ENCODE peak calls at places on chromosomes 1 and 21, in four cellular contexts. Z is body of pancreas, G is HL-60, S is foreskin fibroblast. K is an unnamed sample.
A peak's percentile ranks its signal among the peaks of the same experiment; 100 is the strongest.

GRCh38 chr1:223110963-223111362 is 32.1 kb downstream of the TLR5 start:
- DNase-seq in Z (no peak), G (no peak), S (no peak), K (no peak)

GRCh38 chr1:154955718-154956513 is at the start of gene PBXIP1:
- DNase-seq in Z (peak; percentile 82), G (peak; percentile 77), S (peak; percentile 91), K (peak; percentile 83)

GRCh38 chr1:248817065-248817464 is 8.7 kb downstream of the SH3BP5L start:
- DNase-seq in Z (no peak), G (peak; percentile 91), S (no peak), K (no peak)

GRCh38 chr1:94130851-94131595 is 10.1 kb upstream of the ABCA4 start:
- DNase-seq in Z (no peak), G (no peak), S (no peak), K (no peak)

GRCh38 chr21:34889287-34889536 is 159.9 kb downstream of the RUNX1 start:
- DNase-seq in Z (no peak), G (peak; percentile 71), S (peak; percentile 86), K (no peak)

GRCh38 chr1:6907676-6908434 is 122.6 kb downstream of the CAMTA1 start:
- DNase-seq in Z (no peak), G (no peak), S (no peak), K (no peak)

GRCh38 chr1:236765831-236766230 is 29.3 kb upstream of the MTR start:
- DNase-seq in Z (no peak), G (no peak), S (no peak), K (no peak)

GRCh38 chr1:156859523-156860112 is 701 bp upstream of the INSRR start:
- DNase-seq in Z (no peak), G (no peak), S (peak; percentile 56), K (no peak)

GRCh38 chr1:201941420-201942128 is 4.8 kb downstream of the LMOD1 start:
- DNase-seq in Z (no peak), G (no peak), S (no peak), K (peak; percentile 85)

GRCh38 chr1:53110370-53111072 is 31.9 kb downstream of the SLC1A7 start:
- DNase-seq in Z (no peak), G (peak; percentile 35), S (peak; percentile 91), K (no peak)

GRCh38 chr1:246768403-246769020 is 44.3 kb downstream of the SCCPDH start:
- DNase-seq in Z (no peak), G (no peak), S (no peak), K (no peak)

GRCh38 chr1:248696261-248696660 is 6.3 kb downstream of the OR14I1 start:
- DNase-seq in Z (no peak), G (no peak), S (no peak), K (no peak)

GRCh38 chr21:36909901-36910561 is 56.4 kb downstream of the HLCS start:
- DNase-seq in Z (no peak), G (peak; percentile 73), S (peak; percentile 93), K (no peak)

GRCh38 chr1:86741947-86742572 is 37.7 kb downstream of the SH3GLB1 start:
- DNase-seq in Z (peak; percentile 28), G (peak; percentile 3), S (peak; percentile 67), K (peak; percentile 12)

GRCh38 chr21:46220275-46220810 is 8.2 kb downstream of the LSS start:
- DNase-seq in Z (no peak), G (no peak), S (no peak), K (no peak)

GRCh38 chr1:31706384-31707058 is 2.7 kb upstream of the COL16A1 start:
- DNase-seq in Z (no peak), G (no peak), S (peak; percentile 73), K (no peak)

GRCh38 chr1:31702836-31703404 is 897 bp downstream of the COL16A1 start:
- DNase-seq in Z (no peak), G (no peak), S (peak; percentile 56), K (no peak)

GRCh38 chr1:31703431-31704260 is at the start of gene COL16A1:
- DNase-seq in Z (peak; percentile 60), G (no peak), S (peak; percentile 87), K (peak; percentile 88)

GRCh38 chr1:31705080-31705866 is 1.5 kb upstream of the COL16A1 start:
- DNase-seq in Z (peak; percentile 44), G (no peak), S (peak; percentile 87), K (peak; percentile 28)

GRCh38 chr1:31704261-31705079 is 653 bp upstream of the COL16A1 start:
- DNase-seq in Z (peak; percentile 76), G (no peak), S (peak; percentile 71), K (peak; percentile 10)
- H3K4me3 ChIP-seq in Z (no peak overlapping the region), G (no peak overlapping the region), S (peak overlapping the region; percentile 60), K (no peak overlapping the region)

DNA sequence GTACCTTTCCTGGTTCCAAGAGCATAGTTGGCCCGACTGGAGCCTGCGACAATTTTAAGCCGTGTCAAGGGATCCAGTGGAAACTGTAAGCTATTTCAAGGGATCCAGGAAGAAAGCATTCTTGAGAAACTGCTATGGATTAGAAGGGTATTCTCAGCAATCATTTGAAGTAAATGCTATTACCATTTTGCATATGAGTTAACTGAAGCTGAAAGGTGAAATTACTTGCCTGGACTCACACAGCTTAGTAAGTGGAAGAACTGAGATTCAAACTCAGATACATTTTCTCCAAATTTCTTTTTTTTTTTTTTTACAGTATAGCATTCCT is 589 bp downstream of the ZNF684 start:
- DNase-seq in Z (no peak), G (no peak), S (no peak), K (no peak)
- H3K4me3 ChIP-seq in Z (peak overlapping the region; percentile 55), G (peak overlapping the region; percentile 63), S (peak overlapping the region; percentile 87), K (peak overlapping the region; percentile 38)

DNA sequence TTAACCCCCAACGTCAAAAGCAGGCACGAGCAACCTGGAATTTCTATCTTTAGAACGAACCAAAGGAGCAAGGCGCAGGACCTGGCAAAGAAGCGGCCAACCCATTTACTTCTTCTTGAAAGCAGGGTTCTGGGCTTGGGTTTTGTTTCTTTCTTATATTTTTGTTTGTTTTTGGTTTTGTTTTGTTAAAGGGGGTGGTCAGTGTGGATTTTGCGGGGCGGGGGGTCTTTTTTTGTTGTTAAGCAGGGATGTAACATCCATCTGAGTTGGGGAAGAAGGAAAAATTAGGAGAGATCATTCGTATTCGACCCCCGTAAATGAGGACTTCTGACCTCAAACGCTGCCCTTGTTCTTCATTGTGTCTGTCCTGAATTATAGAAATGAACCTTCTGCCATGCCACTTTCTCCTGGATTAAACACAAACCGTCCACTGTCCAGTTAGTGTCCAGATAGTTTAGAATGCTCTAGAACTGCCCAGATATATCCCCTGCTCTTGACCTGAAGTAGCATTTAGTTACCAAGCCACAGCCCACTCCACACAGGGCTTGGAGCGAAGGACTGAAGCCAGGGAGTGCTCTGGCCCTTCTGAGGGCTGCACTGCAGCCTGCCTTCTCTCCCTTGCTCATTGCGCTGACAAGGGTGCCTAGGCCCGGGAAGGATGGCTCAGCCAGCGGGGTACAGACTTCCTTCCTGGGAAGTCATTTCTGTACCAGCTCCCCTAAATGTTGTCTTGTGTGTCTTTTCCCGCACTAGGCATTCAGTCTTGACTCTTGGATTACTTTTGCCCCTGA is 935 bp upstream of the APP start:
- DNase-seq in Z (no peak), G (no peak), S (no peak), K (peak; percentile 26)
- H3K4me3 ChIP-seq in Z (peak overlapping the region; percentile 24), G (peak overlapping the region; percentile 90), S (peak overlapping the region; percentile 89), K (peak overlapping the region; percentile 85)

GRCh38 chr1:226126824-226127591 is 59.5 kb downstream of the ACBD3 start:
- DNase-seq in Z (no peak), G (no peak), S (no peak), K (no peak)
- H3K4me3 ChIP-seq in Z (no peak overlapping the region), G (no peak overlapping the region), S (no peak overlapping the region), K (no peak overlapping the region)

GRCh38 chr1:68293609-68294353 is 61.5 kb upstream of the WLS start:
- DNase-seq in Z (no peak), G (no peak), S (peak; percentile 33), K (no peak)
- H3K4me3 ChIP-seq in Z (no peak overlapping the region), G (no peak overlapping the region), S (no peak overlapping the region), K (no peak overlapping the region)

DNA sequence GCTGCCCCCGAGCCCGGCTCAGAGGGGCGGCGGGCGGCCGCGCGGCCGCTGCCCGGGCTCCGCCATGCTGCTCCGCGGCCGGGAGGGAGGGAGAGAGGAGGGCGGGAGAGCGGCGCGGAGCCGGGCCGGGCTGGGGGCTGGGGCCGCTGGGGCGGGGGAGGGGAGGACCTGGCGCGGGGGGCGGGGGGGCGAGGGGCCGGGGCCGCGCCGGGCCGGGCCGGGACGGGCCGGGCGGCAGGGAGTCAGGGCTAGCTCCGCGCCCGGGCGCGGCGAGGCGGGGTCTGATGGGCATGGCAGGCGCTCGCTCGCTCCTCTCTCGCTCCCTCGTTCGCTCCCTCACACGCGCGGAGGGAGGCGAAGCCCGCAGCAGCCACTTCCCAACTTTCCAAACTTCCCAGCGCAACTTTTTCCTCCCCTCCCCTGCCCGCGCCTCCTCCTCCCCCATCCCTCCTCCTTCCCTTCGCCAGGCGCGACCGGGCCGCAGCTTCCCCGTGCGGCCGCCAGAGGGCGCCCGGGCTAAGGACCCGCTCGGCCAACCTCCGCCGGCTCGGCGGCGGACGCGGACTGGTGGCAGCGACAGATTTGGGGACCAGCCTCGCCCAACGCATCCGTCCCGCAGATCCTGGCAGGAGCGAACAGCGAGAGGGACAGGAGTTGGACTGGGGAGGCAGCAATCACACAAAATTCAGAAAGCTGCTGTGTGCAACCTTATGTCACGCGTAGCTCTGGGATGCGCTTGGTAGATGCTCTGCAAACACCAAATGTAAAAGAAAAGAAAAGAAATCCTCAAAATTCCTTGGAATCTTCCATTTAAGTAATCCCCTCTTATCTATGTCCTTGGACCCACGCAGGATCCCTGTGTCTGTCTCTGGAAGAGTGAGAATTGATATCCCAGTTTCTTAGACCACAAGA is at the start of gene TRABD2B:
- DNase-seq in Z (peak; percentile 81), G (peak; percentile 35), S (peak; percentile 91), K (peak; percentile 69)
- H3K4me3 ChIP-seq in Z (peak within 1 kb of the TSS; percentile 39), G (peak within 1 kb of the TSS; percentile 37), S (peak within 1 kb of the TSS; percentile 43), K (no peak within 1 kb of the TSS)

K was measured in thyroid gland.